ENCODE peak calls at places on chromosomes 3 and 15, in nine cellular contexts. One of them, this sample, is unnamed.

GRCh38 chr15:90037510-90037860 is 36.4 kb downstream of the ZNF710 start:
- DNase-seq in transverse colon: no peak
- DNase-seq in fibroblast of lung: peak
- DNase-seq in adrenal gland: no peak
- DNase-seq in IMR-90: peak
- DNase-seq in GM23338: no peak
- DNase-seq in stomach: no peak
- DNase-seq in CD14-positive monocyte: no peak
- DNase-seq in Caco-2: no peak
- DNase-seq in this sample: no peak

GRCh38 chr15:43186003-43186353 is 775 bp downstream of the CCNDBP1 start:
- DNase-seq in transverse colon: peak
- DNase-seq in CD14-positive monocyte: no peak
- DNase-seq in adrenal gland: no peak
- DNase-seq in stomach: no peak
- DNase-seq in IMR-90: no peak
- DNase-seq in Caco-2: no peak
- DNase-seq in fibroblast of lung: peak
- DNase-seq in GM23338: no peak
- DNase-seq in this sample: no peak

GRCh38 chr15:58457466-58457965 is 25.7 kb downstream of the LIPC start:
- DNase-seq in CD14-positive monocyte: no peak
- DNase-seq in adrenal gland: no peak
- DNase-seq in GM23338: no peak
- DNase-seq in IMR-90: peak
- DNase-seq in fibroblast of lung: peak
- DNase-seq in transverse colon: no peak
- DNase-seq in stomach: no peak
- DNase-seq in Caco-2: no peak
- DNase-seq in this sample: no peak

GRCh38 chr3:157078131-157078835 is 81.7 kb downstream of the CCNL1 start:
- DNase-seq in fibroblast of lung: peak
- DNase-seq in CD14-positive monocyte: no peak
- DNase-seq in adrenal gland: no peak
- DNase-seq in GM23338: no peak
- DNase-seq in Caco-2: no peak
- DNase-seq in IMR-90: peak
- DNase-seq in stomach: no peak
- DNase-seq in transverse colon: no peak
- DNase-seq in this sample: no peak

GRCh38 chr3:129505341-129505740 is 23.1 kb upstream of the RHO start:
- DNase-seq in fibroblast of lung: no peak
- DNase-seq in CD14-positive monocyte: no peak
- DNase-seq in stomach: no peak
- DNase-seq in Caco-2: no peak
- DNase-seq in transverse colon: no peak
- DNase-seq in GM23338: no peak
- DNase-seq in adrenal gland: no peak
- DNase-seq in IMR-90: no peak
- DNase-seq in this sample: no peak

GRCh38 chr15:40471778-40472130 is 970 bp downstream of the CHST14 start:
- DNase-seq in GM23338: peak
- DNase-seq in transverse colon: peak
- DNase-seq in stomach: peak
- DNase-seq in Caco-2: peak
- DNase-seq in IMR-90: peak
- DNase-seq in adrenal gland: no peak
- DNase-seq in CD14-positive monocyte: no peak
- DNase-seq in fibroblast of lung: no peak
- DNase-seq in this sample: no peak

GRCh38 chr3:150238995-150239612 is 169.0 kb upstream of the TSC22D2 start:
- DNase-seq in fibroblast of lung: no peak
- DNase-seq in Caco-2: peak
- DNase-seq in adrenal gland: no peak
- DNase-seq in stomach: peak
- DNase-seq in IMR-90: no peak
- DNase-seq in CD14-positive monocyte: no peak
- DNase-seq in GM23338: peak
- DNase-seq in transverse colon: peak
- DNase-seq in this sample: no peak

GRCh38 chr3:136994772-136995516 is 37.2 kb downstream of the IL20RB start:
- DNase-seq in GM23338: no peak
- DNase-seq in adrenal gland: peak
- DNase-seq in Caco-2: no peak
- DNase-seq in CD14-positive monocyte: no peak
- DNase-seq in IMR-90: peak
- DNase-seq in transverse colon: peak
- DNase-seq in stomach: peak
- DNase-seq in fibroblast of lung: peak
- DNase-seq in this sample: no peak

GRCh38 chr15:75052972-75053747 is 29.8 kb downstream of the PPCDC start:
- DNase-seq in adrenal gland: no peak
- DNase-seq in stomach: no peak
- DNase-seq in CD14-positive monocyte: no peak
- DNase-seq in transverse colon: no peak
- DNase-seq in GM23338: no peak
- DNase-seq in IMR-90: no peak
- DNase-seq in Caco-2: no peak
- DNase-seq in fibroblast of lung: no peak
- DNase-seq in this sample: no peak

GRCh38 chr3:30613135-30613825 is 6.9 kb downstream of the TGFBR2 start:
- DNase-seq in CD14-positive monocyte: no peak
- DNase-seq in fibroblast of lung: no peak
- DNase-seq in GM23338: no peak
- DNase-seq in adrenal gland: peak
- DNase-seq in stomach: no peak
- DNase-seq in transverse colon: no peak
- DNase-seq in Caco-2: no peak
- DNase-seq in IMR-90: no peak
- DNase-seq in this sample: no peak
- TF ChIP-seq CTCF in CD14-positive monocyte: no peak
- TF ChIP-seq CTCF in fibroblast of lung: no peak
- TF ChIP-seq CTCF in GM23338: no peak
- TF ChIP-seq CTCF in adrenal gland: no peak
- TF ChIP-seq CTCF in stomach: no peak
- TF ChIP-seq CTCF in transverse colon: no peak
- TF ChIP-seq CTCF in Caco-2: no peak
- TF ChIP-seq CTCF in IMR-90: no peak
- TF ChIP-seq CTCF in this sample: no peak

GRCh38 chr3:152076148-152076547 is 192.6 kb upstream of the MBNL1 start:
- DNase-seq in GM23338: no peak
- DNase-seq in adrenal gland: no peak
- DNase-seq in stomach: no peak
- DNase-seq in transverse colon: no peak
- DNase-seq in IMR-90: peak
- DNase-seq in Caco-2: no peak
- DNase-seq in fibroblast of lung: peak
- DNase-seq in CD14-positive monocyte: no peak
- DNase-seq in this sample: no peak
- TF ChIP-seq CTCF in GM23338: no peak
- TF ChIP-seq CTCF in adrenal gland: no peak
- TF ChIP-seq CTCF in stomach: no peak
- TF ChIP-seq CTCF in transverse colon: no peak
- TF ChIP-seq CTCF in IMR-90: peak
- TF ChIP-seq CTCF in Caco-2: no peak
- TF ChIP-seq CTCF in fibroblast of lung: peak
- TF ChIP-seq CTCF in CD14-positive monocyte: no peak
- TF ChIP-seq CTCF in this sample: peak

GRCh38 chr15:70065006-70065722 is 32.6 kb downstream of the TLE3 start:
- DNase-seq in CD14-positive monocyte: peak
- DNase-seq in Caco-2: no peak
- DNase-seq in stomach: peak
- DNase-seq in transverse colon: peak
- DNase-seq in GM23338: no peak
- DNase-seq in fibroblast of lung: no peak
- DNase-seq in IMR-90: no peak
- DNase-seq in adrenal gland: no peak
- DNase-seq in this sample: peak

GRCh38 chr15:70063284-70063991 is 34.3 kb downstream of the TLE3 start:
- DNase-seq in Caco-2: peak
- DNase-seq in stomach: no peak
- DNase-seq in IMR-90: no peak
- DNase-seq in CD14-positive monocyte: peak
- DNase-seq in fibroblast of lung: peak
- DNase-seq in transverse colon: no peak
- DNase-seq in adrenal gland: no peak
- DNase-seq in GM23338: no peak
- DNase-seq in this sample: no peak

GRCh38 chr15:70066004-70066403 is 31.7 kb downstream of the TLE3 start:
- DNase-seq in fibroblast of lung: no peak
- DNase-seq in adrenal gland: no peak
- DNase-seq in stomach: no peak
- DNase-seq in GM23338: no peak
- DNase-seq in IMR-90: no peak
- DNase-seq in CD14-positive monocyte: no peak
- DNase-seq in transverse colon: no peak
- DNase-seq in Caco-2: no peak
- DNase-seq in this sample: no peak

GRCh38 chr15:70063992-70064379 is 33.7 kb downstream of the TLE3 start:
- DNase-seq in adrenal gland: no peak
- DNase-seq in fibroblast of lung: no peak
- DNase-seq in stomach: no peak
- DNase-seq in Caco-2: no peak
- DNase-seq in transverse colon: no peak
- DNase-seq in IMR-90: no peak
- DNase-seq in GM23338: no peak
- DNase-seq in CD14-positive monocyte: no peak
- DNase-seq in this sample: no peak

DNA sequence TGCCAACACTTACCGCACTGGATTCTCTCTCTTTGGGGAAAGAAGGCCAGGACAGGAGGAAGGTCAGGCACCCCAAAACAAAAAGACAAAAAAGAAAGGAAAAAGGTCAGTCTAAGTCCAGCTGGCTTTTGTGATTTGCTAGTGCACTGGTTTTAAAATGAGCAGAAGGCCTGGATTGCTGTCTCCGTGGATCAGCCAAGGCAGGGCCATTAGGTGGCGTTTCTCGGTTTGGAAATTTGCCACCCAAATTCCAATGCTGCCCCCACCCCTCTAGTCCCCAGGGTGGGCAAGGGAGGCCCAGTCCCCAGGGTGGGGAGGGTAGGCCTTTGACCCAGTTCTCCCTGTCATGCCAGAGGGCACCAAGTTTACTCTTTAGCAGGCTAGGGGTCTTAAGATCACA is 33.3 kb downstream of the TLE3 start:
- DNase-seq in fibroblast of lung: peak
- DNase-seq in IMR-90: peak
- DNase-seq in adrenal gland: no peak
- DNase-seq in Caco-2: no peak
- DNase-seq in stomach: no peak
- DNase-seq in transverse colon: no peak
- DNase-seq in GM23338: no peak
- DNase-seq in CD14-positive monocyte: peak
- DNase-seq in this sample: no peak
- TF ChIP-seq CTCF in fibroblast of lung: peak
- TF ChIP-seq CTCF in IMR-90: no peak
- TF ChIP-seq CTCF in adrenal gland: no peak
- TF ChIP-seq CTCF in Caco-2: no peak
- TF ChIP-seq CTCF in stomach: no peak
- TF ChIP-seq CTCF in transverse colon: no peak
- TF ChIP-seq CTCF in GM23338: no peak
- TF ChIP-seq CTCF in CD14-positive monocyte: no peak
- TF ChIP-seq CTCF in this sample: no peak

GRCh38 chr3:39980021-39980420 is 170.6 kb downstream of the MYRIP start:
- DNase-seq in GM23338: no peak
- DNase-seq in fibroblast of lung: no peak
- DNase-seq in IMR-90: no peak
- DNase-seq in stomach: no peak
- DNase-seq in CD14-positive monocyte: no peak
- DNase-seq in transverse colon: no peak
- DNase-seq in adrenal gland: no peak
- DNase-seq in Caco-2: no peak
- DNase-seq in this sample: no peak
- TF ChIP-seq CTCF in GM23338: no peak
- TF ChIP-seq CTCF in fibroblast of lung: no peak
- TF ChIP-seq CTCF in IMR-90: no peak
- TF ChIP-seq CTCF in stomach: no peak
- TF ChIP-seq CTCF in CD14-positive monocyte: no peak
- TF ChIP-seq CTCF in transverse colon: no peak
- TF ChIP-seq CTCF in adrenal gland: no peak
- TF ChIP-seq CTCF in Caco-2: no peak
- TF ChIP-seq CTCF in this sample: no peak

GRCh38 chr15:71272932-71273331 is 157.7 kb downstream of the THSD4 start:
- DNase-seq in Caco-2: no peak
- DNase-seq in IMR-90: peak
- DNase-seq in adrenal gland: no peak
- DNase-seq in GM23338: no peak
- DNase-seq in transverse colon: no peak
- DNase-seq in CD14-positive monocyte: no peak
- DNase-seq in fibroblast of lung: peak
- DNase-seq in stomach: no peak
- DNase-seq in this sample: no peak

GRCh38 chr15:71275566-71276354 is 160.5 kb downstream of the THSD4 start:
- DNase-seq in IMR-90: no peak
- DNase-seq in CD14-positive monocyte: no peak
- DNase-seq in GM23338: no peak
- DNase-seq in fibroblast of lung: no peak
- DNase-seq in stomach: no peak
- DNase-seq in transverse colon: no peak
- DNase-seq in Caco-2: no peak
- DNase-seq in adrenal gland: no peak
- DNase-seq in this sample: no peak

GRCh38 chr15:71275098-71275497 is 159.8 kb downstream of the THSD4 start:
- DNase-seq in GM23338: no peak
- DNase-seq in IMR-90: peak
- DNase-seq in fibroblast of lung: peak
- DNase-seq in transverse colon: no peak
- DNase-seq in adrenal gland: no peak
- DNase-seq in CD14-positive monocyte: no peak
- DNase-seq in Caco-2: no peak
- DNase-seq in stomach: no peak
- DNase-seq in this sample: no peak

GRCh38 chr15:71273731-71274447 is 158.6 kb downstream of the THSD4 start:
- DNase-seq in stomach: no peak
- DNase-seq in IMR-90: no peak
- DNase-seq in transverse colon: no peak
- DNase-seq in adrenal gland: no peak
- DNase-seq in fibroblast of lung: peak
- DNase-seq in Caco-2: no peak
- DNase-seq in GM23338: no peak
- DNase-seq in CD14-positive monocyte: no peak
- DNase-seq in this sample: no peak

DNA sequence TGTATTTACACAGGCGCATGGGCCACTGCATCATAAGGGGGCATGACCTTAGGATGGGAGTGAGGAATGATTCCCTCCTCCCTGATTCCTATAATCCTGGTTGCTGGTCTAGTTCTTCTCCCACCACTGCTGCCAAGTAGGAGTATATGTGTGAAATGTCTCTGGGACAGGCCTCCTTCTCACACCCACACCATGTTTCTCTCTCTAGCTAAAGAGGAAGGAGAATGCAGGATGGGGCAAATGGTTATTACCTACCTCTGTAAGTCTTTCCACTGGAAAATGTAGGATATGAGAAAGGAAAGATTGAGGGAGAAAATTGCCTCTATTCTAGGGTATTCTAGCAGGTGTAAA is 159.2 kb downstream of the THSD4 start:
- DNase-seq in stomach: no peak
- DNase-seq in adrenal gland: no peak
- DNase-seq in IMR-90: peak
- DNase-seq in Caco-2: no peak
- DNase-seq in transverse colon: no peak
- DNase-seq in GM23338: no peak
- DNase-seq in CD14-positive monocyte: no peak
- DNase-seq in fibroblast of lung: no peak
- DNase-seq in this sample: no peak
- TF ChIP-seq CTCF in stomach: no peak
- TF ChIP-seq CTCF in adrenal gland: no peak
- TF ChIP-seq CTCF in IMR-90: no peak
- TF ChIP-seq CTCF in Caco-2: no peak
- TF ChIP-seq CTCF in transverse colon: no peak
- TF ChIP-seq CTCF in GM23338: no peak
- TF ChIP-seq CTCF in CD14-positive monocyte: no peak
- TF ChIP-seq CTCF in fibroblast of lung: no peak
- TF ChIP-seq CTCF in this sample: no peak

GRCh38 chr3:38131621-38132369 is 5.1 kb downstream of the ACAA1 start:
- DNase-seq in GM23338: peak
- DNase-seq in Caco-2: no peak
- DNase-seq in IMR-90: peak
- DNase-seq in adrenal gland: no peak
- DNase-seq in CD14-positive monocyte: no peak
- DNase-seq in transverse colon: peak
- DNase-seq in fibroblast of lung: peak
- DNase-seq in stomach: peak
- DNase-seq in this sample: no peak
- TF ChIP-seq CTCF in GM23338: peak
- TF ChIP-seq CTCF in Caco-2: peak
- TF ChIP-seq CTCF in IMR-90: peak
- TF ChIP-seq CTCF in adrenal gland: peak
- TF ChIP-seq CTCF in CD14-positive monocyte: peak
- TF ChIP-seq CTCF in transverse colon: no peak
- TF ChIP-seq CTCF in fibroblast of lung: peak
- TF ChIP-seq CTCF in stomach: no peak
- TF ChIP-seq CTCF in this sample: peak